ENCODE peak calls at places on chromosomes 7 and 10, in nine cellular contexts. H is GM19239; X is skeletal muscle cell; J is stimulated activated CD8-positive, alpha-beta memory T cell treated with anti-CD3 and anti-CD28 coated beads, Interleukin-12 subunit alpha, Interleukin-12 subunit beta, amount 100 ng/mL, for 4 hours; S is nephron progenitor cell; F is EL; T is GM10248; A is hippocampal formation; Z is non-pigmented ciliary epithelial cell. K is an unnamed sample.
A peak's percentile ranks its signal among the peaks of the same experiment; 100 is the strongest.

GRCh38 chr10:132148261-132149251 is 38.2 kb upstream of the DPYSL4 start:
- DNase-seq in H (no peak), X (no peak), J (no peak), S (no peak), F (no peak), T (no peak), A (no peak), Z (no peak), K (no peak)

GRCh38 chr7:157519798-157520244 is 183.0 kb downstream of the DNAJB6 start:
- DNase-seq in H (no peak), X (no peak), J (no peak), S (no peak), F (no peak), T (no peak), A (no peak), Z (no peak), K (no peak)

GRCh38 chr7:16646427-16647081 is 573 bp downstream of the BZW2 start:
- DNase-seq in H (no peak), X (no peak), J (no peak), S (no peak), F (peak; percentile 30), T (no peak), A (no peak), Z (no peak), K (peak; percentile 8)

GRCh38 chr7:140877249-140877524 is 47.5 kb downstream of the BRAF start:
- DNase-seq in H (no peak), X (no peak), J (no peak), S (no peak), F (peak; percentile 9), T (no peak), A (no peak), Z (no peak), K (no peak)

GRCh38 chr7:74029991-74030415 is 2.0 kb downstream of the ELN start:
- DNase-seq in H (no peak), X (no peak), J (no peak), S (no peak), F (no peak), T (no peak), A (no peak), Z (no peak), K (no peak)

GRCh38 chr7:48610705-48611104 is 313.6 kb upstream of the CDC14C start:
- DNase-seq in H (no peak), X (no peak), J (no peak), S (no peak), F (no peak), T (no peak), A (no peak), Z (no peak), K (no peak)

GRCh38 chr7:101243786-101244384 is 996 bp downstream of the FIS1 start:
- DNase-seq in H (peak; percentile 74), X (no peak), J (no peak), S (no peak), F (no peak), T (peak; percentile 15), A (no peak), Z (no peak), K (no peak)

GRCh38 chr10:70162157-70162891 is 8.0 kb downstream of the SAR1A start:
- DNase-seq in H (no peak), X (no peak), J (no peak), S (no peak), F (no peak), T (no peak), A (no peak), Z (no peak), K (no peak)

GRCh38 chr10:62996925-62997324 is 136.2 kb upstream of the NRBF2 start:
- DNase-seq in H (no peak), X (no peak), J (no peak), S (peak; percentile 18), F (no peak), T (no peak), A (no peak), Z (no peak), K (no peak)

GRCh38 chr7:5344342-5344741 is 61.6 kb downstream of the SLC29A4 start:
- DNase-seq in H (no peak), X (no peak), J (no peak), S (no peak), F (no peak), T (no peak), A (no peak), Z (no peak), K (no peak)

GRCh38 chr10:92181575-92181974 is 109.3 kb downstream of the CPEB3 start:
- DNase-seq in H (no peak), X (no peak), J (no peak), S (no peak), F (peak; percentile 3), T (no peak), A (no peak), Z (no peak), K (peak; percentile 32)

GRCh38 chr10:114518401-114519305 is 114.4 kb upstream of the AFAP1L2 start:
- DNase-seq in H (no peak), X (no peak), J (no peak), S (no peak), F (no peak), T (no peak), A (no peak), Z (no peak), K (no peak)

GRCh38 chr10:78575400-78575799 is 493.4 kb upstream of the ZMIZ1 start:
- DNase-seq in H (no peak), X (no peak), J (no peak), S (no peak), F (no peak), T (no peak), A (no peak), Z (no peak), K (no peak)

GRCh38 chr10:119269737-119270136 is 62.4 kb downstream of the GRK5 start:
- DNase-seq in H (no peak), X (no peak), J (no peak), S (no peak), F (no peak), T (no peak), A (no peak), Z (no peak), K (no peak)

GRCh38 chr10:42781893-42782445 is 626 bp upstream of the BMS1 start:
- DNase-seq in H (no peak), X (no peak), J (no peak), S (no peak), F (peak; percentile 34), T (no peak), A (no peak), Z (no peak), K (no peak)

GRCh38 chr10:22464966-22465627 is 119.8 kb downstream of the SPAG6 start:
- DNase-seq in H (no peak), X (no peak), J (no peak), S (no peak), F (no peak), T (no peak), A (no peak), Z (no peak), K (no peak)

GRCh38 chr10:124458473-124458872 is 3.1 kb upstream of the LHPP start:
- DNase-seq in H (no peak), X (no peak), J (no peak), S (no peak), F (no peak), T (no peak), A (no peak), Z (no peak), K (no peak)

GRCh38 chr10:90775351-90776028 is 82.3 kb downstream of the HTR7 start:
- DNase-seq in H (no peak), X (peak; percentile 57), J (no peak), S (no peak), F (peak; percentile 34), T (no peak), A (no peak), Z (peak; percentile 11), K (no peak)

GRCh38 chr7:22443370-22444180 is 56.4 kb downstream of the STEAP1B start:
- DNase-seq in H (no peak), X (no peak), J (no peak), S (no peak), F (no peak), T (no peak), A (no peak), Z (no peak), K (no peak)

GRCh38 chr10:21401196-21401595 is 124.3 kb downstream of the SKIDA1 start:
- DNase-seq in H (no peak), X (no peak), J (no peak), S (no peak), F (peak; percentile 42), T (no peak), A (no peak), Z (no peak), K (no peak)

GRCh38 chr10:92267343-92267742 is 23.5 kb downstream of the CPEB3 start:
- DNase-seq in H (no peak), X (no peak), J (no peak), S (no peak), F (no peak), T (peak; percentile 40), A (no peak), Z (no peak), K (no peak)

GRCh38 chr10:132497788-132498561 is 39.6 kb upstream of the INPP5A start:
- DNase-seq in H (no peak), X (no peak), J (no peak), S (no peak), F (no peak), T (no peak), A (no peak), Z (no peak), K (no peak)

GRCh38 chr7:148912758-148913541 is 28.9 kb upstream of the EZH2 start:
- DNase-seq in H (no peak), X (no peak), J (no peak), S (no peak), F (no peak), T (peak; percentile 34), A (no peak), Z (peak; percentile 3), K (no peak)

GRCh38 chr10:109922353-109922975 is 847 bp downstream of the XPNPEP1 start:
- DNase-seq in H (no peak), X (no peak), J (no peak), S (no peak), F (peak; percentile 21), T (no peak), A (no peak), Z (no peak), K (no peak)

GRCh38 chr10:93938140-93938539 is 44.4 kb downstream of the SLC35G1 start:
- DNase-seq in H (no peak), X (no peak), J (no peak), S (no peak), F (no peak), T (no peak), A (no peak), Z (no peak), K (no peak)

GRCh38 chr10:69093933-69094332 is 6.0 kb downstream of the SRGN start:
- DNase-seq in H (no peak), X (no peak), J (no peak), S (no peak), F (no peak), T (no peak), A (no peak), Z (no peak), K (no peak)

GRCh38 chr7:106050002-106050742 is 61.9 kb downstream of the SYPL1 start:
- DNase-seq in H (no peak), X (peak; percentile 54), J (no peak), S (no peak), F (peak; percentile 67), T (no peak), A (no peak), Z (no peak), K (no peak)

GRCh38 chr7:70855373-70855772 is 276.6 kb upstream of the GALNT17 start:
- DNase-seq in H (no peak), X (no peak), J (no peak), S (no peak), F (no peak), T (no peak), A (no peak), Z (no peak), K (no peak)

K was measured in germinal center.